ENCODE peak calls at places on chromosomes 4 and X, in eight cellular contexts. One of them, this sample, is unnamed.

GRCh38 chr4:122874194-122874593 is 47.6 kb downstream of the FGF2 start:
- DNase-seq in fibroblast of mammary gland: peak
- DNase-seq in mucosa of descending colon: no peak
- DNase-seq in IMR-90: peak
- DNase-seq in HCT116: no peak
- DNase-seq in ascending aorta: no peak
- DNase-seq in body of pancreas: no peak
- DNase-seq in pancreas: no peak
- DNase-seq in this sample: no peak

GRCh38 chr4:3420606-3420955 is 21.2 kb upstream of the HGFAC start:
- DNase-seq in fibroblast of mammary gland: no peak
- DNase-seq in mucosa of descending colon: no peak
- DNase-seq in IMR-90: no peak
- DNase-seq in HCT116: no peak
- DNase-seq in ascending aorta: no peak
- DNase-seq in body of pancreas: no peak
- DNase-seq in pancreas: no peak
- DNase-seq in this sample: no peak

GRCh38 chr4:76801621-76802545 is 96.1 kb downstream of the SOWAHB start:
- DNase-seq in fibroblast of mammary gland: no peak
- DNase-seq in mucosa of descending colon: no peak
- DNase-seq in IMR-90: no peak
- DNase-seq in HCT116: no peak
- DNase-seq in ascending aorta: no peak
- DNase-seq in body of pancreas: no peak
- DNase-seq in pancreas: no peak
- DNase-seq in this sample: no peak

GRCh38 chr4:787561-787981 is 38.4 kb downstream of the CPLX1 start:
- DNase-seq in fibroblast of mammary gland: no peak
- DNase-seq in mucosa of descending colon: no peak
- DNase-seq in IMR-90: no peak
- DNase-seq in HCT116: no peak
- DNase-seq in ascending aorta: no peak
- DNase-seq in body of pancreas: no peak
- DNase-seq in pancreas: no peak
- DNase-seq in this sample: no peak

GRCh38 chr4:26858035-26858918 is 2.4 kb upstream of the STIM2 start:
- DNase-seq in fibroblast of mammary gland: no peak
- DNase-seq in mucosa of descending colon: peak
- DNase-seq in IMR-90: no peak
- DNase-seq in HCT116: no peak
- DNase-seq in ascending aorta: no peak
- DNase-seq in body of pancreas: no peak
- DNase-seq in pancreas: no peak
- DNase-seq in this sample: no peak

GRCh38 chr4:55444822-55445221 is 49.1 kb downstream of the TMEM165 start:
- DNase-seq in fibroblast of mammary gland: peak
- DNase-seq in mucosa of descending colon: peak
- DNase-seq in IMR-90: peak
- DNase-seq in HCT116: peak
- DNase-seq in ascending aorta: no peak
- DNase-seq in body of pancreas: no peak
- DNase-seq in pancreas: no peak
- DNase-seq in this sample: no peak

GRCh38 chrX:16924631-16925239 is 21.7 kb upstream of the REPS2 start:
- DNase-seq in fibroblast of mammary gland: no peak
- DNase-seq in mucosa of descending colon: no peak
- DNase-seq in IMR-90: no peak
- DNase-seq in HCT116: no peak
- DNase-seq in ascending aorta: no peak
- DNase-seq in body of pancreas: no peak
- DNase-seq in pancreas: no peak
- DNase-seq in this sample: no peak

GRCh38 chr4:38082424-38083374 is 122.5 kb downstream of the PTTG2 start:
- DNase-seq in fibroblast of mammary gland: peak
- DNase-seq in mucosa of descending colon: no peak
- DNase-seq in IMR-90: peak
- DNase-seq in HCT116: no peak
- DNase-seq in ascending aorta: no peak
- DNase-seq in body of pancreas: no peak
- DNase-seq in pancreas: no peak
- DNase-seq in this sample: no peak

GRCh38 chr4:3340703-3341088 is 47.9 kb downstream of the RGS12 start:
- DNase-seq in fibroblast of mammary gland: no peak
- DNase-seq in mucosa of descending colon: no peak
- DNase-seq in IMR-90: no peak
- DNase-seq in HCT116: no peak
- DNase-seq in ascending aorta: no peak
- DNase-seq in body of pancreas: peak
- DNase-seq in pancreas: peak
- DNase-seq in this sample: no peak

GRCh38 chr4:79528241-79528706 is 120.2 kb upstream of the GK2 start:
- DNase-seq in fibroblast of mammary gland: peak
- DNase-seq in mucosa of descending colon: no peak
- DNase-seq in IMR-90: no peak
- DNase-seq in HCT116: no peak
- DNase-seq in ascending aorta: no peak
- DNase-seq in body of pancreas: no peak
- DNase-seq in pancreas: no peak
- DNase-seq in this sample: no peak

GRCh38 chrX:10769696-10770619 is 149.6 kb upstream of the MID1 start:
- DNase-seq in fibroblast of mammary gland: peak
- DNase-seq in mucosa of descending colon: no peak
- DNase-seq in IMR-90: peak
- DNase-seq in HCT116: no peak
- DNase-seq in ascending aorta: no peak
- DNase-seq in body of pancreas: no peak
- DNase-seq in pancreas: no peak
- DNase-seq in this sample: no peak

GRCh38 chr4:41026971-41027370 is 187.4 kb downstream of the APBB2 start:
- DNase-seq in fibroblast of mammary gland: no peak
- DNase-seq in mucosa of descending colon: no peak
- DNase-seq in IMR-90: no peak
- DNase-seq in HCT116: no peak
- DNase-seq in ascending aorta: no peak
- DNase-seq in body of pancreas: no peak
- DNase-seq in pancreas: no peak
- DNase-seq in this sample: no peak

GRCh38 chr4:41025824-41026223 is 188.5 kb downstream of the APBB2 start:
- DNase-seq in fibroblast of mammary gland: no peak
- DNase-seq in mucosa of descending colon: no peak
- DNase-seq in IMR-90: no peak
- DNase-seq in HCT116: no peak
- DNase-seq in ascending aorta: no peak
- DNase-seq in body of pancreas: no peak
- DNase-seq in pancreas: no peak
- DNase-seq in this sample: no peak

GRCh38 chr4:41028392-41029076 is 185.8 kb downstream of the APBB2 start:
- DNase-seq in fibroblast of mammary gland: peak
- DNase-seq in mucosa of descending colon: no peak
- DNase-seq in IMR-90: peak
- DNase-seq in HCT116: no peak
- DNase-seq in ascending aorta: no peak
- DNase-seq in body of pancreas: no peak
- DNase-seq in pancreas: no peak
- DNase-seq in this sample: no peak

GRCh38 chr4:41024556-41025491 is 189.5 kb downstream of the APBB2 start:
- DNase-seq in fibroblast of mammary gland: peak
- DNase-seq in mucosa of descending colon: no peak
- DNase-seq in IMR-90: peak
- DNase-seq in HCT116: peak
- DNase-seq in ascending aorta: no peak
- DNase-seq in body of pancreas: no peak
- DNase-seq in pancreas: no peak
- DNase-seq in this sample: no peak

DNA sequence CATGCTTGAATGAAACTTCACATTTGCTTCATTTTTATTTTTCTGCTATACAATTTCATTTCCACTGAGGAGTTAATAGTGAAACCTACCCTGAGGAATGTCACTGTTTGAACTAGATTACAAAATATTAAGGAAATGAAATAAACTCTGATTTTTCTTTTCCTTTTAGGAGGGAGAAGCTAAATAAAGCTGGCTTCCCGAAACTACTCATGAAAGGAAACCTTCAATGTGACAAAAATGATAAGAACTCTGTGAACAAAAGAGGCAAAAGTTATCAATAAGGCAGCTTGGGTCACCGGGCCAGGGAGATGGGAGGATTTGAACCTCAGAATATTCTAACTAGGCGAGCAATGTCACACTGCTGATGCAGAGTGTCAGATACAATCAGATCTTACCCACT is 185.2 kb downstream of the APBB2 start:
- DNase-seq in fibroblast of mammary gland: no peak
- DNase-seq in mucosa of descending colon: no peak
- DNase-seq in IMR-90: no peak
- DNase-seq in HCT116: no peak
- DNase-seq in ascending aorta: no peak
- DNase-seq in body of pancreas: no peak
- DNase-seq in pancreas: no peak
- DNase-seq in this sample: no peak
- H3K4me3 ChIP-seq in fibroblast of mammary gland: no peak
- H3K4me3 ChIP-seq in mucosa of descending colon: no peak
- H3K4me3 ChIP-seq in IMR-90: no peak
- H3K4me3 ChIP-seq in HCT116: no peak
- H3K4me3 ChIP-seq in ascending aorta: no peak
- H3K4me3 ChIP-seq in body of pancreas: no peak
- H3K4me3 ChIP-seq in pancreas: no peak
- H3K4me3 ChIP-seq in this sample: no peak

GRCh38 chr4:119212251-119212963 is at the start of gene USP53:
- DNase-seq in fibroblast of mammary gland: peak
- DNase-seq in mucosa of descending colon: peak
- DNase-seq in IMR-90: peak
- DNase-seq in HCT116: peak
- DNase-seq in ascending aorta: peak
- DNase-seq in body of pancreas: peak
- DNase-seq in pancreas: peak
- DNase-seq in this sample: peak
- TF ChIP-seq CTCF in fibroblast of mammary gland: no peak
- TF ChIP-seq CTCF in mucosa of descending colon: peak
- TF ChIP-seq CTCF in IMR-90: no peak
- TF ChIP-seq CTCF in HCT116: no peak
- TF ChIP-seq CTCF in ascending aorta: peak
- TF ChIP-seq CTCF in body of pancreas: peak
- TF ChIP-seq CTCF in pancreas: no peak
- TF ChIP-seq CTCF in this sample: no peak

GRCh38 chrX:23334871-23335599 is 386 bp downstream of the PTCHD1 start:
- DNase-seq in fibroblast of mammary gland: no peak
- DNase-seq in mucosa of descending colon: no peak
- DNase-seq in IMR-90: no peak
- DNase-seq in HCT116: no peak
- DNase-seq in ascending aorta: no peak
- DNase-seq in body of pancreas: no peak
- DNase-seq in pancreas: no peak
- DNase-seq in this sample: no peak
- H3K4me3 ChIP-seq in fibroblast of mammary gland: no peak
- H3K4me3 ChIP-seq in mucosa of descending colon: no peak
- H3K4me3 ChIP-seq in IMR-90: no peak
- H3K4me3 ChIP-seq in HCT116: no peak
- H3K4me3 ChIP-seq in ascending aorta: peak
- H3K4me3 ChIP-seq in body of pancreas: no peak
- H3K4me3 ChIP-seq in pancreas: no peak
- H3K4me3 ChIP-seq in this sample: no peak

GRCh38 chrX:118633530-118633929 is 93.9 kb upstream of the IL13RA1 start:
- DNase-seq in fibroblast of mammary gland: no peak
- DNase-seq in mucosa of descending colon: no peak
- DNase-seq in IMR-90: no peak
- DNase-seq in HCT116: no peak
- DNase-seq in ascending aorta: no peak
- DNase-seq in body of pancreas: no peak
- DNase-seq in pancreas: no peak
- DNase-seq in this sample: no peak

GRCh38 chrX:118632862-118633261 is 94.5 kb upstream of the IL13RA1 start:
- DNase-seq in fibroblast of mammary gland: no peak
- DNase-seq in mucosa of descending colon: no peak
- DNase-seq in IMR-90: no peak
- DNase-seq in HCT116: no peak
- DNase-seq in ascending aorta: no peak
- DNase-seq in body of pancreas: no peak
- DNase-seq in pancreas: no peak
- DNase-seq in this sample: no peak

GRCh38 chrX:118634336-118634735 is 93.1 kb upstream of the IL13RA1 start:
- DNase-seq in fibroblast of mammary gland: no peak
- DNase-seq in mucosa of descending colon: no peak
- DNase-seq in IMR-90: no peak
- DNase-seq in HCT116: no peak
- DNase-seq in ascending aorta: no peak
- DNase-seq in body of pancreas: no peak
- DNase-seq in pancreas: no peak
- DNase-seq in this sample: no peak

GRCh38 chrX:118637997-118638396 is 89.4 kb upstream of the IL13RA1 start:
- DNase-seq in fibroblast of mammary gland: no peak
- DNase-seq in mucosa of descending colon: no peak
- DNase-seq in IMR-90: peak
- DNase-seq in HCT116: no peak
- DNase-seq in ascending aorta: no peak
- DNase-seq in body of pancreas: no peak
- DNase-seq in pancreas: no peak
- DNase-seq in this sample: no peak
- TF ChIP-seq CTCF in fibroblast of mammary gland: peak
- TF ChIP-seq CTCF in mucosa of descending colon: no peak
- TF ChIP-seq CTCF in IMR-90: peak
- TF ChIP-seq CTCF in HCT116: peak
- TF ChIP-seq CTCF in ascending aorta: no peak
- TF ChIP-seq CTCF in body of pancreas: peak
- TF ChIP-seq CTCF in pancreas: no peak
- TF ChIP-seq CTCF in this sample: no peak

This sample was measured in HFF-Myc.